ENCODE peak calls at places on chromosomes 7 and 10, in nine cellular contexts. One of them, this sample, is unnamed. For H3K36me3 and H3K27me3, the result is how much of the 10 kb centered on the place peaks cover.

GRCh38 chr7:122858310-122858709 is 27.9 kb downstream of the CADPS2 start:
- DNase-seq in tibial nerve: no peak
- DNase-seq in fibroblast of lung: no peak
- DNase-seq in ascending aorta: no peak
- DNase-seq in mammary epithelial cell: no peak
- DNase-seq in WERI-Rb-1: no peak
- DNase-seq in testis: no peak
- DNase-seq in osteoblast: no peak
- DNase-seq in Peyer's patch: no peak
- DNase-seq in this sample: no peak

GRCh38 chr7:156017431-156017830 is 205.2 kb upstream of the SHH start:
- DNase-seq in WERI-Rb-1: no peak
- DNase-seq in mammary epithelial cell: no peak
- DNase-seq in Peyer's patch: peak
- DNase-seq in tibial nerve: no peak
- DNase-seq in fibroblast of lung: no peak
- DNase-seq in testis: peak
- DNase-seq in ascending aorta: peak
- DNase-seq in osteoblast: no peak
- DNase-seq in this sample: no peak

GRCh38 chr10:71512794-71513379 is 116.2 kb downstream of the CDH23 start:
- DNase-seq in mammary epithelial cell: peak
- DNase-seq in tibial nerve: no peak
- DNase-seq in testis: no peak
- DNase-seq in WERI-Rb-1: no peak
- DNase-seq in ascending aorta: no peak
- DNase-seq in fibroblast of lung: peak
- DNase-seq in Peyer's patch: no peak
- DNase-seq in osteoblast: peak
- DNase-seq in this sample: no peak

GRCh38 chr10:69490876-69491275 is 39.6 kb downstream of the TSPAN15 start:
- DNase-seq in osteoblast: no peak
- DNase-seq in WERI-Rb-1: no peak
- DNase-seq in tibial nerve: no peak
- DNase-seq in mammary epithelial cell: no peak
- DNase-seq in fibroblast of lung: no peak
- DNase-seq in testis: no peak
- DNase-seq in ascending aorta: peak
- DNase-seq in Peyer's patch: no peak
- DNase-seq in this sample: no peak

GRCh38 chr10:12338981-12339380 is 10.4 kb upstream of the CAMK1D start:
- DNase-seq in WERI-Rb-1: no peak
- DNase-seq in mammary epithelial cell: no peak
- DNase-seq in ascending aorta: no peak
- DNase-seq in Peyer's patch: no peak
- DNase-seq in testis: no peak
- DNase-seq in fibroblast of lung: peak
- DNase-seq in tibial nerve: no peak
- DNase-seq in osteoblast: no peak
- DNase-seq in this sample: no peak

GRCh38 chr10:124670849-124671248 is 73.3 kb downstream of the FAM53B start:
- DNase-seq in osteoblast: no peak
- DNase-seq in tibial nerve: no peak
- DNase-seq in Peyer's patch: no peak
- DNase-seq in fibroblast of lung: no peak
- DNase-seq in ascending aorta: no peak
- DNase-seq in testis: no peak
- DNase-seq in mammary epithelial cell: no peak
- DNase-seq in WERI-Rb-1: no peak
- DNase-seq in this sample: no peak

GRCh38 chr7:115844857-115845256 is 185.7 kb downstream of the TFEC start:
- DNase-seq in ascending aorta: no peak
- DNase-seq in tibial nerve: no peak
- DNase-seq in fibroblast of lung: peak
- DNase-seq in osteoblast: peak
- DNase-seq in mammary epithelial cell: no peak
- DNase-seq in WERI-Rb-1: no peak
- DNase-seq in testis: no peak
- DNase-seq in Peyer's patch: no peak
- DNase-seq in this sample: no peak

GRCh38 chr7:30941582-30942310 is 22.0 kb upstream of the GHRHR start:
- DNase-seq in WERI-Rb-1: no peak
- DNase-seq in ascending aorta: no peak
- DNase-seq in Peyer's patch: no peak
- DNase-seq in mammary epithelial cell: no peak
- DNase-seq in testis: no peak
- DNase-seq in tibial nerve: no peak
- DNase-seq in fibroblast of lung: no peak
- DNase-seq in osteoblast: peak
- DNase-seq in this sample: no peak

GRCh38 chr10:86900955-86901354 is 56.5 kb downstream of the MMRN2 start:
- DNase-seq in tibial nerve: no peak
- DNase-seq in ascending aorta: peak
- DNase-seq in Peyer's patch: no peak
- DNase-seq in mammary epithelial cell: no peak
- DNase-seq in osteoblast: no peak
- DNase-seq in fibroblast of lung: peak
- DNase-seq in WERI-Rb-1: no peak
- DNase-seq in testis: peak
- DNase-seq in this sample: peak

GRCh38 chr10:1114355-1115261 is 58.4 kb downstream of the WDR37 start:
- DNase-seq in Peyer's patch: peak
- DNase-seq in tibial nerve: no peak
- DNase-seq in osteoblast: no peak
- DNase-seq in fibroblast of lung: no peak
- DNase-seq in testis: no peak
- DNase-seq in ascending aorta: no peak
- DNase-seq in WERI-Rb-1: no peak
- DNase-seq in mammary epithelial cell: no peak
- DNase-seq in this sample: no peak

GRCh38 chr7:216360-217300 is 24.3 kb downstream of the FAM20C start:
- DNase-seq in testis: no peak
- DNase-seq in ascending aorta: no peak
- DNase-seq in WERI-Rb-1: no peak
- DNase-seq in osteoblast: no peak
- DNase-seq in fibroblast of lung: no peak
- DNase-seq in Peyer's patch: no peak
- DNase-seq in tibial nerve: peak
- DNase-seq in mammary epithelial cell: no peak
- DNase-seq in this sample: no peak

GRCh38 chr10:77963901-77964300 is 37.3 kb upstream of the DLG5 start:
- DNase-seq in WERI-Rb-1: no peak
- DNase-seq in Peyer's patch: no peak
- DNase-seq in fibroblast of lung: no peak
- DNase-seq in mammary epithelial cell: no peak
- DNase-seq in osteoblast: no peak
- DNase-seq in testis: no peak
- DNase-seq in ascending aorta: no peak
- DNase-seq in tibial nerve: no peak
- DNase-seq in this sample: no peak

GRCh38 chr10:21722209-21722608 is 188.2 kb downstream of the MLLT10 start:
- DNase-seq in fibroblast of lung: no peak
- DNase-seq in Peyer's patch: no peak
- DNase-seq in WERI-Rb-1: no peak
- DNase-seq in ascending aorta: no peak
- DNase-seq in tibial nerve: no peak
- DNase-seq in testis: no peak
- DNase-seq in mammary epithelial cell: no peak
- DNase-seq in osteoblast: no peak
- DNase-seq in this sample: no peak

GRCh38 chr7:83821866-83822265 is 172.9 kb upstream of the SEMA3E start:
- DNase-seq in tibial nerve: no peak
- DNase-seq in mammary epithelial cell: peak
- DNase-seq in fibroblast of lung: no peak
- DNase-seq in WERI-Rb-1: no peak
- DNase-seq in osteoblast: no peak
- DNase-seq in ascending aorta: no peak
- DNase-seq in Peyer's patch: no peak
- DNase-seq in testis: no peak
- DNase-seq in this sample: no peak

GRCh38 chr10:113094114-113094486 is 144.1 kb downstream of the TCF7L2 start:
- DNase-seq in osteoblast: peak
- DNase-seq in testis: no peak
- DNase-seq in ascending aorta: no peak
- DNase-seq in WERI-Rb-1: no peak
- DNase-seq in fibroblast of lung: no peak
- DNase-seq in Peyer's patch: no peak
- DNase-seq in mammary epithelial cell: peak
- DNase-seq in tibial nerve: no peak
- DNase-seq in this sample: no peak

GRCh38 chr7:152760384-152761115 is 998 bp downstream of the ACTR3B start:
- DNase-seq in mammary epithelial cell: no peak
- DNase-seq in testis: no peak
- DNase-seq in Peyer's patch: no peak
- DNase-seq in osteoblast: no peak
- DNase-seq in fibroblast of lung: no peak
- DNase-seq in tibial nerve: no peak
- DNase-seq in ascending aorta: no peak
- DNase-seq in WERI-Rb-1: no peak
- DNase-seq in this sample: no peak

GRCh38 chr10:5775705-5776104 is 37.5 kb downstream of the GDI2 start:
- DNase-seq in osteoblast: no peak
- DNase-seq in testis: no peak
- DNase-seq in ascending aorta: no peak
- DNase-seq in Peyer's patch: peak
- DNase-seq in fibroblast of lung: no peak
- DNase-seq in WERI-Rb-1: no peak
- DNase-seq in mammary epithelial cell: no peak
- DNase-seq in tibial nerve: no peak
- DNase-seq in this sample: no peak

DNA sequence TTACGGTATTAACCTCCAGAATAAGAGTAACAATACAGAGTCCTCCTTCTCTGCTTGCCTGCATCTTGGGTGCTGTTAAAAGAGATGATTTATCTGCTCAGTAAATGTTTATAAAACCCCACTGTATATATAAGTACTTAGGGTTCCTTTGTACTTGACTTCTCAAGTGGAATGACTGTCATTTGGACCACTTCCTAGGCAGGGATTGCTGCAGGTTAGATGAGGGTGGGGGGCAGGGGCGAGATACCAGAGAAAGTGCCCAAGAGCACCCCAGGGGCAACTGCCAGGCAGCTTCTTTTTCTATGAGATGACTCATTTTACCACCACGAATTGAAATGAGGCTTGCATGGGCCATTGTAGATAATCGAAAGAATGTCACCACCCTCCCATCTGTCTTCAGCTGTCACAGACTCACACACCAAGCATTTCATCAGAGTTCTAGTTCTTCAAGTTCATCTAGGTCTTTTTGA is 421.9 kb upstream of the GALNT17 start:
- DNase-seq in testis: no peak
- DNase-seq in mammary epithelial cell: peak
- DNase-seq in ascending aorta: no peak
- DNase-seq in WERI-Rb-1: no peak
- DNase-seq in osteoblast: peak
- DNase-seq in Peyer's patch: no peak
- DNase-seq in fibroblast of lung: peak
- DNase-seq in tibial nerve: no peak
- DNase-seq in this sample: peak
- H3K4me3 ChIP-seq in testis: no peak
- H3K4me3 ChIP-seq in mammary epithelial cell: no peak
- H3K4me3 ChIP-seq in ascending aorta: no peak
- H3K4me3 ChIP-seq in WERI-Rb-1: no peak
- H3K4me3 ChIP-seq in osteoblast: no peak
- H3K4me3 ChIP-seq in Peyer's patch: no peak
- H3K4me3 ChIP-seq in fibroblast of lung: no peak
- H3K4me3 ChIP-seq in tibial nerve: no peak
- H3K4me3 ChIP-seq in this sample: no peak

GRCh38 chr7:76060842-76061241 is 12.9 kb downstream of the MDH2 start:
- DNase-seq in osteoblast: no peak
- DNase-seq in fibroblast of lung: no peak
- DNase-seq in Peyer's patch: no peak
- DNase-seq in testis: peak
- DNase-seq in ascending aorta: no peak
- DNase-seq in mammary epithelial cell: no peak
- DNase-seq in tibial nerve: peak
- DNase-seq in WERI-Rb-1: no peak
- DNase-seq in this sample: peak
- H3K36me3 ChIP-seq in osteoblast: half or more
- H3K36me3 ChIP-seq in fibroblast of lung: under half
- H3K36me3 ChIP-seq in Peyer's patch: half or more
- H3K36me3 ChIP-seq in testis: under half
- H3K36me3 ChIP-seq in ascending aorta: half or more
- H3K36me3 ChIP-seq in mammary epithelial cell: under half
- H3K36me3 ChIP-seq in tibial nerve: under half
- H3K36me3 ChIP-seq in WERI-Rb-1: half or more
- H3K36me3 ChIP-seq in this sample: half or more

GRCh38 chr10:101214446-101215396 is 14.5 kb downstream of the LBX1 start:
- DNase-seq in testis: peak
- DNase-seq in WERI-Rb-1: peak
- DNase-seq in fibroblast of lung: peak
- DNase-seq in mammary epithelial cell: peak
- DNase-seq in Peyer's patch: peak
- DNase-seq in ascending aorta: no peak
- DNase-seq in osteoblast: peak
- DNase-seq in tibial nerve: peak
- DNase-seq in this sample: peak
- H3K27me3 ChIP-seq in testis: under half
- H3K27me3 ChIP-seq in WERI-Rb-1: under half
- H3K27me3 ChIP-seq in fibroblast of lung: half or more
- H3K27me3 ChIP-seq in mammary epithelial cell: under half
- H3K27me3 ChIP-seq in Peyer's patch: half or more
- H3K27me3 ChIP-seq in ascending aorta: under half
- H3K27me3 ChIP-seq in osteoblast: half or more
- H3K27me3 ChIP-seq in tibial nerve: half or more
- H3K27me3 ChIP-seq in this sample: under half

GRCh38 chr7:74289018-74289659 is at the start of gene CLIP2:
- DNase-seq in testis: peak
- DNase-seq in mammary epithelial cell: peak
- DNase-seq in ascending aorta: peak
- DNase-seq in osteoblast: peak
- DNase-seq in Peyer's patch: peak
- DNase-seq in fibroblast of lung: peak
- DNase-seq in tibial nerve: peak
- DNase-seq in WERI-Rb-1: peak
- DNase-seq in this sample: peak

GRCh38 chr7:74291535-74291934 is 2.3 kb downstream of the CLIP2 start:
- DNase-seq in tibial nerve: no peak
- DNase-seq in ascending aorta: no peak
- DNase-seq in Peyer's patch: no peak
- DNase-seq in osteoblast: peak
- DNase-seq in testis: no peak
- DNase-seq in fibroblast of lung: no peak
- DNase-seq in WERI-Rb-1: no peak
- DNase-seq in mammary epithelial cell: no peak
- DNase-seq in this sample: no peak

GRCh38 chr7:74290999-74291441 is 1.8 kb downstream of the CLIP2 start:
- DNase-seq in ascending aorta: no peak
- DNase-seq in mammary epithelial cell: no peak
- DNase-seq in Peyer's patch: peak
- DNase-seq in osteoblast: peak
- DNase-seq in WERI-Rb-1: no peak
- DNase-seq in testis: no peak
- DNase-seq in tibial nerve: no peak
- DNase-seq in fibroblast of lung: no peak
- DNase-seq in this sample: no peak

GRCh38 chr7:74289660-74290589 is 718 bp downstream of the CLIP2 start:
- DNase-seq in fibroblast of lung: no peak
- DNase-seq in Peyer's patch: peak
- DNase-seq in testis: no peak
- DNase-seq in mammary epithelial cell: no peak
- DNase-seq in WERI-Rb-1: no peak
- DNase-seq in osteoblast: peak
- DNase-seq in ascending aorta: peak
- DNase-seq in tibial nerve: no peak
- DNase-seq in this sample: no peak

GRCh38 chr7:74290590-74290950 is 1.4 kb downstream of the CLIP2 start:
- DNase-seq in fibroblast of lung: no peak
- DNase-seq in ascending aorta: no peak
- DNase-seq in testis: no peak
- DNase-seq in Peyer's patch: no peak
- DNase-seq in WERI-Rb-1: no peak
- DNase-seq in osteoblast: no peak
- DNase-seq in mammary epithelial cell: no peak
- DNase-seq in tibial nerve: no peak
- DNase-seq in this sample: no peak
- H3K4me3 ChIP-seq in fibroblast of lung: peak
- H3K4me3 ChIP-seq in ascending aorta: peak
- H3K4me3 ChIP-seq in testis: peak
- H3K4me3 ChIP-seq in Peyer's patch: peak
- H3K4me3 ChIP-seq in WERI-Rb-1: no peak
- H3K4me3 ChIP-seq in osteoblast: peak
- H3K4me3 ChIP-seq in mammary epithelial cell: peak
- H3K4me3 ChIP-seq in tibial nerve: peak
- H3K4me3 ChIP-seq in this sample: no peak